ENCODE peak calls at places on chromosomes 5 and 9, in seven cellular contexts. C is A549; Q is fibroblast of mammary gland; J is islet precursor cell; R is heart left ventricle; F is activated naive CD4-positive, alpha-beta T cell; S is Peyer's patch. H is an unnamed sample.

GRCh38 chr9:6552033-6552737 is 93.3 kb downstream of the GLDC start:
- DNase-seq in F (no peak), S (no peak), R (no peak), C (no peak), Q (peak), J (no peak), H (no peak)

GRCh38 chr5:142192799-142193428 is 84.3 kb downstream of the NDFIP1 start:
- DNase-seq in R (peak), C (no peak), S (no peak), F (no peak), Q (no peak), J (no peak), H (no peak)

GRCh38 chr5:43623048-43623447 is 20.1 kb downstream of the NNT start:
- DNase-seq in J (no peak), R (no peak), C (no peak), F (no peak), Q (no peak), S (no peak), H (no peak)

GRCh38 chr5:61881821-61882220 is 424.2 kb upstream of the KIF2A start:
- DNase-seq in R (no peak), Q (peak), J (peak), F (no peak), C (no peak), S (no peak), H (no peak)

GRCh38 chr5:74179183-74179582 is 461.3 kb downstream of the ENC1 start:
- DNase-seq in C (no peak), J (no peak), F (no peak), Q (peak), R (no peak), S (no peak), H (no peak)

GRCh38 chr5:134554319-134555222 is 29.1 kb downstream of the JADE2 start:
- DNase-seq in F (no peak), Q (peak), S (peak), R (peak), J (peak), C (peak), H (no peak)

GRCh38 chr9:34049630-34050384 is 1.1 kb upstream of the UBAP2 start:
- DNase-seq in R (no peak), C (no peak), S (no peak), Q (no peak), J (peak), F (no peak), H (no peak)

GRCh38 chr5:37506722-37507121 is 127.6 kb downstream of the WDR70 start:
- DNase-seq in R (no peak), Q (no peak), F (no peak), S (no peak), J (no peak), C (no peak), H (no peak)

GRCh38 chr5:165576678-165577275 is 2071.4 kb downstream of the MAT2B start:
- DNase-seq in C (no peak), Q (no peak), R (no peak), J (no peak), F (no peak), S (no peak), H (no peak)

GRCh38 chr9:137176302-137177182 is 4.7 kb upstream of the TMEM210 start:
- DNase-seq in S (no peak), R (no peak), J (peak), C (peak), Q (peak), F (no peak), H (no peak)

GRCh38 chr9:133199648-133200321 is 9.3 kb downstream of the OBP2B start:
- DNase-seq in C (no peak), Q (peak), J (peak), S (no peak), F (peak), R (peak), H (no peak)

GRCh38 chr5:143679777-143680176 is 132.2 kb upstream of the HMHB1 start:
- DNase-seq in J (no peak), S (no peak), R (no peak), F (no peak), Q (peak), C (no peak), H (no peak)

GRCh38 chr9:118222375-118222774 is 518.2 kb downstream of the TLR4 start:
- DNase-seq in F (no peak), S (no peak), C (no peak), R (no peak), J (peak), Q (no peak), H (no peak)

GRCh38 chr9:93380410-93381060 is 71.0 kb upstream of the FAM120A start:
- DNase-seq in R (no peak), J (no peak), Q (no peak), F (no peak), C (no peak), S (no peak), H (no peak)

GRCh38 chr5:42634575-42634974 is 122.0 kb upstream of the CCDC152 start:
- DNase-seq in R (no peak), Q (no peak), C (no peak), F (no peak), J (no peak), S (no peak), H (no peak)

GRCh38 chr9:129954868-129955550 is 88.0 kb downstream of the FNBP1 start:
- DNase-seq in J (peak), C (no peak), Q (no peak), R (no peak), S (no peak), F (no peak), H (no peak)

GRCh38 chr5:123537845-123538244 is 25.9 kb downstream of the CSNK1G3 start:
- DNase-seq in Q (no peak), J (no peak), S (no peak), C (no peak), R (no peak), F (no peak), H (no peak)

GRCh38 chr5:124463840-124464239 is 282.6 kb downstream of the ZNF608 start:
- DNase-seq in F (no peak), C (no peak), J (no peak), R (no peak), Q (no peak), S (no peak), H (no peak)

GRCh38 chr9:126697350-126697749 is 83.6 kb downstream of the LMX1B start:
- DNase-seq in S (no peak), J (no peak), C (no peak), R (no peak), Q (no peak), F (no peak), H (no peak)

GRCh38 chr5:116872986-116873385 is 298.4 kb upstream of the SEMA6A start:
- DNase-seq in F (no peak), C (no peak), J (no peak), Q (no peak), R (no peak), S (no peak), H (no peak)

GRCh38 chr9:5231212-5231611 is at the start of gene INSL4:
- DNase-seq in Q (peak), R (no peak), F (no peak), C (peak), S (no peak), J (no peak), H (no peak)

GRCh38 chr9:137276757-137277328 is 683 bp upstream of the TOR4A start:
- DNase-seq in Q (peak), R (peak), J (peak), S (peak), C (no peak), F (no peak), H (no peak)

H was measured in progenitor cell of endocrine pancreas.